ENCODE peak calls at places on chromosome 7, in four cellular contexts. One of them, this sample, is unnamed.

GRCh38 chr7:159109092-159110035 is 35.3 kb downstream of the VIPR2 start:
- DNase-seq in endodermal cell: peak; percentile 46
- DNase-seq in left ventricle myocardium inferior: no peak
- DNase-seq in psoas muscle: peak; percentile 18
- DNase-seq in this sample: no peak

GRCh38 chr7:11082552-11083213 is 109.0 kb downstream of the PHF14 start:
- DNase-seq in endodermal cell: peak; percentile 55
- DNase-seq in left ventricle myocardium inferior: no peak
- DNase-seq in psoas muscle: no peak
- DNase-seq in this sample: peak; percentile 43

GRCh38 chr7:105718511-105718925 is 137.2 kb upstream of the EFCAB10 start:
- DNase-seq in endodermal cell: no peak
- DNase-seq in left ventricle myocardium inferior: peak; percentile 26
- DNase-seq in psoas muscle: peak; percentile 24
- DNase-seq in this sample: no peak

GRCh38 chr7:32062150-32062549 is 8.1 kb downstream of the PDE1C start:
- DNase-seq in endodermal cell: peak; percentile 93
- DNase-seq in left ventricle myocardium inferior: no peak
- DNase-seq in psoas muscle: peak; percentile 43
- DNase-seq in this sample: peak; percentile 80

GRCh38 chr7:131103997-131104396 is 223.7 kb upstream of the MKLN1 start:
- DNase-seq in endodermal cell: no peak
- DNase-seq in left ventricle myocardium inferior: no peak
- DNase-seq in psoas muscle: no peak
- DNase-seq in this sample: no peak

GRCh38 chr7:31595390-31595789 is 81.5 kb downstream of the ITPRID1 start:
- DNase-seq in endodermal cell: no peak
- DNase-seq in left ventricle myocardium inferior: no peak
- DNase-seq in psoas muscle: no peak
- DNase-seq in this sample: no peak

GRCh38 chr7:94436018-94436604 is 41.4 kb downstream of the COL1A2 start:
- DNase-seq in endodermal cell: peak; percentile 87
- DNase-seq in left ventricle myocardium inferior: no peak
- DNase-seq in psoas muscle: peak; percentile 29
- DNase-seq in this sample: peak; percentile 87

GRCh38 chr7:70392870-70393269 is 739.1 kb upstream of the GALNT17 start:
- DNase-seq in endodermal cell: peak; percentile 61
- DNase-seq in left ventricle myocardium inferior: no peak
- DNase-seq in psoas muscle: no peak
- DNase-seq in this sample: no peak

GRCh38 chr7:38192347-38192746 is 14.3 kb downstream of the STARD3NL start:
- DNase-seq in endodermal cell: no peak
- DNase-seq in left ventricle myocardium inferior: no peak
- DNase-seq in psoas muscle: no peak
- DNase-seq in this sample: no peak

GRCh38 chr7:98864726-98865420 is 4.9 kb downstream of the TMEM130 start:
- DNase-seq in endodermal cell: no peak
- DNase-seq in left ventricle myocardium inferior: no peak
- DNase-seq in psoas muscle: no peak
- DNase-seq in this sample: no peak

GRCh38 chr7:139714163-139714901 is 63.5 kb downstream of the HIPK2 start:
- DNase-seq in endodermal cell: peak; percentile 68
- DNase-seq in left ventricle myocardium inferior: peak; percentile 66
- DNase-seq in psoas muscle: peak; percentile 39
- DNase-seq in this sample: no peak

GRCh38 chr7:79855172-79855571 is 279.5 kb upstream of the GNAI1 start:
- DNase-seq in endodermal cell: no peak
- DNase-seq in left ventricle myocardium inferior: no peak
- DNase-seq in psoas muscle: no peak
- DNase-seq in this sample: no peak

GRCh38 chr7:74061840-74062539 is 21.6 kb upstream of the LIMK1 start:
- DNase-seq in endodermal cell: no peak
- DNase-seq in left ventricle myocardium inferior: peak; percentile 73
- DNase-seq in psoas muscle: peak; percentile 84
- DNase-seq in this sample: peak; percentile 82

GRCh38 chr7:69677905-69678793 is 79.9 kb downstream of the AUTS2 start:
- DNase-seq in endodermal cell: no peak
- DNase-seq in left ventricle myocardium inferior: no peak
- DNase-seq in psoas muscle: no peak
- DNase-seq in this sample: no peak

GRCh38 chr7:27925573-27926201 is 185.7 kb downstream of the TAX1BP1 start:
- DNase-seq in endodermal cell: no peak
- DNase-seq in left ventricle myocardium inferior: no peak
- DNase-seq in psoas muscle: no peak
- DNase-seq in this sample: no peak

GRCh38 chr7:47591655-47592572 is 10.0 kb upstream of the TNS3 start:
- DNase-seq in endodermal cell: no peak
- DNase-seq in left ventricle myocardium inferior: no peak
- DNase-seq in psoas muscle: no peak
- DNase-seq in this sample: no peak

GRCh38 chr7:601573-602340 is 82.1 kb upstream of the PDGFA start:
- DNase-seq in endodermal cell: no peak
- DNase-seq in left ventricle myocardium inferior: peak; percentile 49
- DNase-seq in psoas muscle: peak; percentile 62
- DNase-seq in this sample: no peak

GRCh38 chr7:2104107-2104710 is 128.5 kb downstream of the MAD1L1 start:
- DNase-seq in endodermal cell: peak; percentile 95
- DNase-seq in left ventricle myocardium inferior: peak; percentile 87
- DNase-seq in psoas muscle: peak; percentile 90
- DNase-seq in this sample: peak; percentile 91

GRCh38 chr7:14016950-14017349 is 27.5 kb upstream of the ETV1 start:
- DNase-seq in endodermal cell: no peak
- DNase-seq in left ventricle myocardium inferior: no peak
- DNase-seq in psoas muscle: no peak
- DNase-seq in this sample: no peak

GRCh38 chr7:138941545-138941944 is 39.6 kb downstream of the KIAA1549 start:
- DNase-seq in endodermal cell: no peak
- DNase-seq in left ventricle myocardium inferior: no peak
- DNase-seq in psoas muscle: no peak
- DNase-seq in this sample: no peak

GRCh38 chr7:1078985-1079384 is 8.9 kb upstream of the GPER1 start:
- DNase-seq in endodermal cell: no peak
- DNase-seq in left ventricle myocardium inferior: no peak
- DNase-seq in psoas muscle: no peak
- DNase-seq in this sample: no peak

GRCh38 chr7:30371321-30371720 is 86.9 kb downstream of the ZNRF2 start:
- DNase-seq in endodermal cell: no peak
- DNase-seq in left ventricle myocardium inferior: no peak
- DNase-seq in psoas muscle: no peak
- DNase-seq in this sample: no peak

GRCh38 chr7:28955723-28956607 is 2.2 kb downstream of the TRIL start:
- DNase-seq in endodermal cell: peak; percentile 94
- DNase-seq in left ventricle myocardium inferior: peak; percentile 81
- DNase-seq in psoas muscle: peak; percentile 82
- DNase-seq in this sample: peak; percentile 77

DNA sequence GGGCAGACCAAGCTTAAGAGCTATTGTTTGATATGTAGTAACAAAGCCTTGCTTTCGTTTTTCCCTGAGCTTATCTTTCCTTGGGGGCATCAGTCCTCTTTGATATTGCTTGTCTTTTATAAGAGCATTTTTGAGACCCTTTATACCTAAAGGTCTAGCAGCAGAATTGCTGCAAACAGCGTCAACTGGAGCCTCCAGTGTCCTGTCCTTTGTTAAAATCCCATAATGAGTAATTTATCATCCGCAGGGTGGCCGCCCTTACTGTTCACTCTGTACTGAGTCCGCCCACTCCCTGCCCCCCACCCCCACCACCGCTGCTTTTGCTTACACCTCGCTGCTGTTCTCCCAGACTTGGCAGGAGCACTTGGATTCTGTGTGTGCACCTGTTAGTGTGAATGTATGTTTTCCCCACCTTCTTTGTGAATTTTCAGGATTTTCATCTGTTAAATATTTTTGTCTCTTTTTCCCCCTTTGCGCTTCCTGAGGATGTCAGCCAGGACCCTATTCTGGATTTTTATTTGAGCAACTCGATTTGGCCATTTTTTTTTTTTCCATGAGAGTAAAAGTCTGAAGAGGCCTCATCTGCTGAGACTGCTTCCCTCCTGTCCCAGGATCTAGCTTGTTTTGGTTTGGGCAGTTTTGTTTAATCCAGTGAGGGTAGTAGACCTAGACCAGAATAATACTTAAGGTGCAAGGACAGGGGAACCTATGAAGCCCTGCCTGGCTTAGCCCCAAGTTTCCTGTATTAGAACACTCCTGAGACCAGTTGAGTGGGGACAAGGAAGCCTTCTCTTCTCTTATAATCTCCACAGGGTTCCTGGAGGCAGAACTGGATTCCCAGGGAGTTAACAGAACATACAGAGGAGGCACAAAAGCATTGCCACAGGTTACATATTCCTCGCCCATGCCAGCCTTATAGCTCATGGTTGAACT is 8.1 kb downstream of the AGFG2 start:
- DNase-seq in endodermal cell: no peak
- DNase-seq in left ventricle myocardium inferior: no peak
- DNase-seq in psoas muscle: no peak
- DNase-seq in this sample: no peak
- H3K4me1 ChIP-seq in endodermal cell: peaks cover 35% of the 10 kb centered on the region
- H3K4me1 ChIP-seq in left ventricle myocardium inferior: peaks cover 56% of the 10 kb centered on the region
- H3K4me1 ChIP-seq in psoas muscle: peaks cover 26% of the 10 kb centered on the region
- H3K4me1 ChIP-seq in this sample: peaks cover 54% of the 10 kb centered on the region

DNA sequence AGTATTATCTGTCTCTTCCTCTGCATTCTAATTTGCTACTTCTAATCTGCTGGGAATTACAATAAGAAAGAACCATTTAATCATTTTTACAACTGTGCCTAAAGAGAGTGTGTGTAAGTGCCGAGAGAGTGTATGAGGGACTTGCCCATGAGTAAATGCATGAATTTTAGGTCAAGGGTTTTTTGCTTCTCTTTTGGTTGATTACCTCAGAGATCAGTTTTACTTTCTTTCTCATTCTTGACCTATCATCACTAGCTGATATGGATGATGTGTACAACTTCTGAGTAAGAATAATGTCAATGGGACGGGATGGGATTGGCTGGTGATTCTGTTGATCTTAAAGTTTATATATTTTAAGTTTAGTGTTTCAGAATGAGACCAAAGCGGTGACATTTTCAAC is 47.8 kb downstream of the IKZF1 start:
- DNase-seq in endodermal cell: no peak
- DNase-seq in left ventricle myocardium inferior: no peak
- DNase-seq in psoas muscle: no peak
- DNase-seq in this sample: no peak
- H3K4me1 ChIP-seq in endodermal cell: no peaks in the 10 kb centered on the region
- H3K4me1 ChIP-seq in left ventricle myocardium inferior: no peaks in the 10 kb centered on the region
- H3K4me1 ChIP-seq in psoas muscle: no peaks in the 10 kb centered on the region
- H3K4me1 ChIP-seq in this sample: no peaks in the 10 kb centered on the region

DNA sequence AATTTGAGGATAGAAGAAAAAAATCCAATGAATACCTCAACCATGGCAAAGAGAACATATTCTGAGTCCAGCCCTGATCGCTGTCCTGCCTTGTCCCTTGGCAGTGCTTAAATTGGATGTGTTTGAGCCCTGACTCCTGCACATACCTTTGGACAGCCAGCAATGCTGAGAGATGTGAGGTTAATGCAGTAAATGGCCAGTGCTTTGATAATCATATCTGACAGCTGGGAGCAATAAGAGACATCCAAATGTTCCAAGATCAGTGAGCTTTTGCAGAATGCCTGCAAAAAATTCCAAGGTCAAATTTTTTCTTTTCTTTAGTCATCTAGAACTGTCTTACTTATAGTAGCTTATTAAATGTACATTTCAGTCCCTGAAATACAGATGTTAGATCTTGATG is 80.1 kb upstream of the LRRC17 start:
- DNase-seq in endodermal cell: no peak
- DNase-seq in left ventricle myocardium inferior: no peak
- DNase-seq in psoas muscle: no peak
- DNase-seq in this sample: no peak
- H3K4me1 ChIP-seq in endodermal cell: no peaks in the 10 kb centered on the region
- H3K4me1 ChIP-seq in left ventricle myocardium inferior: no peaks in the 10 kb centered on the region
- H3K4me1 ChIP-seq in psoas muscle: peaks cover 18% of the 10 kb centered on the region
- H3K4me1 ChIP-seq in this sample: no peaks in the 10 kb centered on the region

GRCh38 chr7:92824450-92824849 is 11.9 kb downstream of the CDK6 start:
- DNase-seq in endodermal cell: no peak
- DNase-seq in left ventricle myocardium inferior: no peak
- DNase-seq in psoas muscle: no peak
- DNase-seq in this sample: no peak
- H3K4me1 ChIP-seq in endodermal cell: no peaks in the 10 kb centered on the region
- H3K4me1 ChIP-seq in left ventricle myocardium inferior: peaks cover 86% of the 10 kb centered on the region
- H3K4me1 ChIP-seq in psoas muscle: no peaks in the 10 kb centered on the region
- H3K4me1 ChIP-seq in this sample: no peaks in the 10 kb centered on the region

DNA sequence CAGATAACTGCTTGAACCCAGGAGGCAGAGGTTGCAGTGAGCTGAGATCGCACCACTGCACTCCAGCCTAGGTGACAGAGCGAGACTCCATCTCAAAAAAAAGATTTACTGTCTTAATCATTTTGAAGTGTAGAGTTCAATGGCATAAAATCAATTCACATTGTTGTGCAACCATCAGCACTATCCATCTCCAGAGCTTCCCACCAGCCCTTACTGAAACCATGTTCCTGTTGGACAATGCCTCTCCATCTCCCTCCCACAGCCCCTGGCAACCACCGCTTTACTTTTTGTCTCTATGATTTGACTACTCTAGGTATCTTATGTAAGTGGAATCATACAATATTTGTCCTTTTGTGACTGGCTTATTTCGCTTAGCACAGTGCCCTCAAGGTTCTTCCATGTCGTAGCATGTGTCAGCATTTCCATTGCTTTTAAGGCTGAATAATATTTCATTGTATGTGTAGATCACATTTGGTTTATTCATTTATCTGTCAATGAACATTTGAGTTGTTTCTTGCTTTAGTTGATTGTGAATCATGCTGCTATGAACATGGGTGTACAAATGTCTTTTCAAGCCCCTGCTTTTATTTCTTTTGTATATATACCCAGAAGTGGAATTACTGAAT is 33.1 kb downstream of the NACAD start:
- DNase-seq in endodermal cell: no peak
- DNase-seq in left ventricle myocardium inferior: no peak
- DNase-seq in psoas muscle: no peak
- DNase-seq in this sample: no peak
- H3K4me1 ChIP-seq in endodermal cell: peaks cover 11% of the 10 kb centered on the region
- H3K4me1 ChIP-seq in left ventricle myocardium inferior: peaks cover 3% of the 10 kb centered on the region
- H3K4me1 ChIP-seq in psoas muscle: no peaks in the 10 kb centered on the region
- H3K4me1 ChIP-seq in this sample: no peaks in the 10 kb centered on the region

This sample was measured in testis.